ENCODE peak calls at places on chromosomes 6 and 20, in five cellular contexts. C is H7, U is fibroblast of lung, D is nucleus accumbens, X is progenitor cell of endocrine pancreas. E is an unnamed sample.

GRCh38 chr6:152110878-152111820 is 303.7 kb downstream of the ESR1 start:
- DNase-seq in D (no peak), U (peak), C (no peak), X (no peak), E (no peak)

GRCh38 chr6:166341915-166342292 is 441 bp downstream of the SFT2D1 start:
- DNase-seq in X (no peak), D (no peak), U (peak), C (no peak), E (no peak)

GRCh38 chr6:39347201-39347600 is 24.7 kb upstream of the KCNK16 start:
- DNase-seq in U (no peak), D (no peak), X (no peak), C (no peak), E (no peak)

GRCh38 chr6:7827142-7827541 is 83.4 kb downstream of the TXNDC5 start:
- DNase-seq in C (no peak), D (no peak), X (no peak), U (no peak), E (no peak)

GRCh38 chr6:77926198-77926752 is 273.4 kb downstream of the MEI4 start:
- DNase-seq in D (no peak), U (no peak), C (peak), X (no peak), E (no peak)

GRCh38 chr6:169962604-169963469 is 211.4 kb downstream of the ERMARD start:
- DNase-seq in X (no peak), C (peak), U (no peak), D (no peak), E (no peak)

GRCh38 chr20:63703471-63703975 is 4.3 kb downstream of the ARFRP1 start:
- DNase-seq in X (no peak), U (no peak), C (peak), D (no peak), E (no peak)

GRCh38 chr6:163825033-163825432 is 410.5 kb downstream of the QKI start:
- DNase-seq in U (peak), X (no peak), D (no peak), C (no peak), E (no peak)

GRCh38 chr6:55578537-55579363 is at the start of gene HMGCLL1:
- DNase-seq in D (peak), U (no peak), X (peak), C (peak), E (peak)

GRCh38 chr6:13046084-13046483 is 282.3 kb downstream of the TBC1D7 start:
- DNase-seq in X (no peak), D (no peak), U (no peak), C (no peak), E (no peak)

GRCh38 chr20:37973059-37973910 is 60.0 kb downstream of the TTI1 start:
- DNase-seq in X (no peak), U (no peak), C (no peak), D (no peak), E (no peak)

GRCh38 chr6:33628401-33628964 is 7.4 kb downstream of the ITPR3 start:
- DNase-seq in D (no peak), U (no peak), X (no peak), C (no peak), E (no peak)

GRCh38 chr6:143592335-143592734 is 80.8 kb upstream of the FUCA2 start:
- DNase-seq in X (no peak), C (peak), U (peak), D (no peak), E (no peak)

GRCh38 chr6:142927904-142928303 is 17.1 kb downstream of the HIVEP2 start:
- DNase-seq in U (peak), C (no peak), X (no peak), D (no peak), E (no peak)

GRCh38 chr6:156379392-156379910 is 397.7 kb upstream of the ARID1B start:
- DNase-seq in U (no peak), C (no peak), X (no peak), D (no peak), E (no peak)

GRCh38 chr20:1377984-1378742 is 14.7 kb downstream of the FKBP1A start:
- DNase-seq in X (no peak), D (no peak), C (no peak), U (no peak), E (no peak)

GRCh38 chr6:137661601-137662000 is 167.4 kb upstream of the OLIG3 start:
- DNase-seq in C (peak), X (no peak), U (peak), D (no peak), E (no peak)

GRCh38 chr6:105495515-105495914 is 92.6 kb upstream of the PREP start:
- DNase-seq in X (no peak), C (no peak), D (no peak), U (no peak), E (no peak)